ENCODE peak calls at places on chromosomes 7 and 10, in six cellular contexts. V is HFF-Myc, A is cardiac fibroblast, E is cardiac muscle cell, R is uterus, X is GM13977. D is an unnamed sample.
A peak's percentile ranks its signal among the peaks of the same experiment; 100 is the strongest.

GRCh38 chr7:9921326-9921725 is 1052.3 kb upstream of the PHF14 start:
- DNase-seq in V (no peak), A (no peak), E (no peak), R (no peak), X (no peak), D (no peak)

GRCh38 chr7:70143089-70144044 is 545.1 kb downstream of the AUTS2 start:
- DNase-seq in V (peak; percentile 12), A (no peak), E (no peak), R (no peak), X (no peak), D (no peak)

GRCh38 chr10:68106656-68107055 is 2.6 kb upstream of the MYPN start:
- DNase-seq in V (peak; percentile 80), A (peak; percentile 46), E (no peak), R (no peak), X (no peak), D (no peak)

GRCh38 chr7:78052112-78052511 is 253.5 kb downstream of the PHTF2 start:
- DNase-seq in V (no peak), A (no peak), E (peak; percentile 55), R (no peak), X (no peak), D (no peak)

GRCh38 chr7:113774182-113774807 is 144.5 kb downstream of the PPP1R3A start:
- DNase-seq in V (peak; percentile 22), A (peak; percentile 64), E (peak; percentile 75), R (no peak), X (peak; percentile 21), D (no peak)

GRCh38 chr7:2048531-2048930 is 184.2 kb downstream of the MAD1L1 start:
- DNase-seq in V (no peak), A (no peak), E (no peak), R (no peak), X (no peak), D (no peak)

GRCh38 chr10:60611291-60611747 is 167.0 kb upstream of the CDK1 start:
- DNase-seq in V (no peak), A (peak; percentile 56), E (no peak), R (no peak), X (no peak), D (no peak)

GRCh38 chr10:44300666-44301649 is 83.9 kb downstream of the CXCL12 start:
- DNase-seq in V (peak; percentile 82), A (peak; percentile 76), E (no peak), R (no peak), X (peak; percentile 57), D (peak; percentile 99)

GRCh38 chr7:78510580-78511188 is 712.1 kb downstream of the PHTF2 start:
- DNase-seq in V (peak; percentile 30), A (peak; percentile 65), E (peak; percentile 62), R (no peak), X (peak; percentile 17), D (peak; percentile 24)

GRCh38 chr10:63707254-63707910 is 186.2 kb downstream of the REEP3 start:
- DNase-seq in V (peak; percentile 98), A (peak; percentile 99), E (no peak), R (peak; percentile 79), X (peak; percentile 63), D (peak; percentile 89)

GRCh38 chr7:37052673-37053072 is 328.4 kb upstream of the AOAH start:
- DNase-seq in V (no peak), A (peak; percentile 36), E (peak; percentile 73), R (no peak), X (no peak), D (no peak)

DNA sequence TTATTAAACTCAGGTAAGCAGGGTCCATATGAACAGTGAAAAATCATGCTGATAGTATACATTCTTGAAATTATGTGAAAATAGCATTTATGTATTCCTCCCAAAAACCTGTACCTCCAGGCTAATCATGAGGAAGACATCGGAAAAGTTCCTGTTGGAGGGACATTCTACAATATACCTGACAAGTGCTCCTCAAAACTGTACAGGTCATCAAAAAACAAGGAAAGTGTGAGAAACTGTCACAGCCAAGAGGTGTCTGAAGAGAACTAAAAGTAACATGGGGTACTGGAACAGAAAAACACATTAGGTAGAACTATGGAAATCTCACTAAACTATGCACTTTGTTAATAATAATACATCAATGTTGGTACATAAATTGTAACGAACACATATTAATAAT is 326.7 kb downstream of the CRPPA start:
- DNase-seq in V (no peak), A (no peak), E (no peak), R (no peak), X (no peak), D (no peak)
- TF ChIP-seq CTCF in V (no peak), A (no peak), E (no peak), R (no peak), X (no peak), D (no peak)

DNA sequence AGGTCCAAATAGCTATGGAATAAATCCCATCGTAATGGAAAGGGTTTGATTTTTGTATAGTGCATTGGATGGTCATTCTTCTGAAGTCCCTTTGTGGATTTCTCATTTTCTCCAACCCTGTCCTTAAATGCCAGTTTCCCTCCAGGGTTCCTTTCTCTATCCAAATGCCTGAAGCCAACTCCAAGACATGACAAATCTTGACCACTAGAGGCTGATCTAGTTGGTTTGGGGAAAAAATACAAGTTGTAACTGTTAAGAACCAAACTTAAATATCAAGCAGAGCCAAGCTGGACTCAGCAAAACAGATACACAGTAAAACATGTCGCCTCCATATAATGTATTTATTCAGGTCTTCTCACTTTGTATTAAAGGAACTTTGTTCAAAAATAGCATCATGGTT is 28.7 kb downstream of the FRMD4A start:
- DNase-seq in V (no peak), A (peak; percentile 31), E (peak; percentile 2), R (no peak), X (no peak), D (no peak)
- TF ChIP-seq CTCF in V (peak; percentile 43), A (peak; percentile 61), E (peak; percentile 66), R (no peak), X (peak; percentile 12), D (peak; percentile 50)

GRCh38 chr7:29564455-29565185 is 985 bp downstream of the PRR15 start:
- DNase-seq in V (no peak), A (peak; percentile 81), E (peak; percentile 65), R (peak; percentile 28), X (peak; percentile 44), D (peak; percentile 8)
- TF ChIP-seq CTCF in V (no peak), A (no peak), E (no peak), R (no peak), X (no peak), D (no peak)

GRCh38 chr10:116272497-116273221 is at the start of gene GFRA1:
- DNase-seq in V (no peak), A (peak; percentile 5), E (peak; percentile 55), R (no peak), X (peak; percentile 58), D (no peak)
- TF ChIP-seq CTCF in V (no peak), A (no peak), E (no peak), R (no peak), X (no peak), D (no peak)

GRCh38 chr10:34526758-34527730 is 288.1 kb downstream of the PARD3 start:
- DNase-seq in V (peak; percentile 91), A (peak; percentile 96), E (no peak), R (no peak), X (no peak), D (peak; percentile 80)
- TF ChIP-seq CTCF in V (peak; percentile 32), A (peak; percentile 19), E (no peak), R (no peak), X (peak; percentile 13), D (peak; percentile 34)

GRCh38 chr10:8637640-8638039 is 583.2 kb downstream of the GATA3 start:
- DNase-seq in V (no peak), A (no peak), E (no peak), R (no peak), X (no peak), D (no peak)

GRCh38 chr10:8628351-8628750 is 573.9 kb downstream of the GATA3 start:
- DNase-seq in V (no peak), A (no peak), E (no peak), R (no peak), X (no peak), D (no peak)

GRCh38 chr10:8636371-8636770 is 581.9 kb downstream of the GATA3 start:
- DNase-seq in V (no peak), A (no peak), E (no peak), R (no peak), X (no peak), D (no peak)

GRCh38 chr10:8638088-8638672 is 583.7 kb downstream of the GATA3 start:
- DNase-seq in V (no peak), A (no peak), E (no peak), R (no peak), X (no peak), D (no peak)

GRCh38 chr10:8633909-8634308 is 579.4 kb downstream of the GATA3 start:
- DNase-seq in V (no peak), A (no peak), E (no peak), R (no peak), X (no peak), D (no peak)
- TF ChIP-seq CTCF in V (no peak), A (no peak), E (no peak), R (no peak), X (no peak), D (no peak)

DNA sequence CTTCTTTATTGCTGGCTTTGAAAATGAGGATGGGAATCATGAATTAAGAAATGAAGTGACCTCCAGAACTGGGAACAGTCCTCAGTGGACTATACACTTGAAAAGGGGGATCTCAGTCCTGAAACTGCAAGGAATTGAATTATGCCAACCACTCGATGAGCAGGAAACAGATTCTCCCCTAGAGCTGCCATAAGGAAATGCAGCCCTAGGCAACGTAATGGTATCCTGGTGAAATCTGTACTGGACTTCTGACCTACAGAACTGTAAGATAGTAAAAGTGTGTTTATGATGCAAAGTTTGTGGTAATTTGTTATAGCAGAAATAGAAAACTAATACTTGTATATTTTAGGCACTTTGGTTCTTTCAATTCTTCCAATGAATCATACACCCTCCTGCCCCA is 236.4 kb upstream of the TAC1 start:
- DNase-seq in V (no peak), A (no peak), E (no peak), R (no peak), X (no peak), D (no peak)
- TF ChIP-seq CTCF in V (no peak), A (no peak), E (no peak), R (no peak), X (no peak), D (no peak)

GRCh38 chr7:33968591-33968990 is 63.3 kb downstream of the BMPER start:
- DNase-seq in V (no peak), A (no peak), E (no peak), R (no peak), X (no peak), D (no peak)

GRCh38 chr7:33970566-33970965 is 65.2 kb downstream of the BMPER start:
- DNase-seq in V (no peak), A (no peak), E (peak; percentile 18), R (no peak), X (no peak), D (no peak)

GRCh38 chr7:33979300-33979806 is 74.0 kb downstream of the BMPER start:
- DNase-seq in V (no peak), A (no peak), E (no peak), R (no peak), X (no peak), D (no peak)

DNA sequence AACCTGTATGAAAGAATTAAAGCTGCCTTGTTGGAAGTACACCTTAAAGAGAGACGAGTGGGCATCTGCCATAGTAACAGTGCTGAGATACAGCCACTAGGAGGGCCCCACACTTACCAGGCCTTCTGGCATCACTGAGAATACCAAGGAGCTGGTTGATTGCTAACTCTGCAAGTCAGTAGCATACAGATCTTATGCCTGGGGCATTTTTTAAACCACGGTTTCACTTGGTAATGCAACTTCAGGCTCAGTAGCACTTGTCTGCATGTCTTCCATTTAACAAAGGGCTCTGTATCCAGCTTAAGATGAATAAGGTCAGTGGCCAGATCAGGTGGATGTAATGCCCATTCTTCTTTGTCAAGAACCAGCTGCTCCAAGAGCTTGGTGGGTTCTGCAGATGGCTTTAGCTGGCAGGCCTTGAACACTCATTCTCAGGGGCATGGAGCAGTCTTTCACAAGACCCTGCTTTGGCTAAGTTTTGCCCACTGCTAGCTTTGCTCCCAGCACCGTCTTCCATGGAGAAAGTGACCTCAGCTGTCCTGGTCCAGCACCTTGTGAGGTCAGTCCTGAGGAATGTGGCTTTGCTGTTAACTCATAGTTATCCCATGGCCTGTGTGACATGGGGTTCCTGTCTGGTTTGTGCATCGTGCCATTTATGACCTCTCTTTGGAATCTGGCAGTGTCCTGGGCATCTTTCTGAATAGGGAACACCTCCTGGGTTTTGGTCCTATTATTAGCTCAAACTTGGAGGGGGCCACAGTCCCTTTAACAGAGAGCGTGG is 68.1 kb downstream of the BMPER start:
- DNase-seq in V (no peak), A (no peak), E (no peak), R (no peak), X (no peak), D (no peak)
- TF ChIP-seq CTCF in V (no peak), A (no peak), E (no peak), R (no peak), X (no peak), D (no peak)

D was measured in AG09319.